ENCODE peak calls at places on chromosomes 1 and 21, in six cellular contexts. E is cardiac fibroblast, L is nephron progenitor cell, R is HFFc6, F is heart left ventricle, M is fibroblast of lung. J is an unnamed sample.

GRCh38 chr1:115725600-115725999 is 42.9 kb downstream of the CASQ2 start:
- DNase-seq in E (peak; percentile 40), L (peak; percentile 19), R (no peak), F (no peak), M (no peak), J (no peak)

GRCh38 chr1:172513480-172513879 is 19.5 kb upstream of the SUCO start:
- DNase-seq in E (no peak), L (no peak), R (peak; percentile 55), F (no peak), M (peak; percentile 40), J (no peak)

GRCh38 chr1:159140474-159140873 is 30.9 kb upstream of the CADM3 start:
- DNase-seq in E (no peak), L (no peak), R (no peak), F (no peak), M (no peak), J (no peak)

GRCh38 chr1:194442911-194443310 is 1256.5 kb upstream of the B3GALT2 start:
- DNase-seq in E (no peak), L (no peak), R (no peak), F (no peak), M (no peak), J (no peak)

GRCh38 chr1:161936786-161937185 is 86.9 kb downstream of the OLFML2B start:
- DNase-seq in E (no peak), L (no peak), R (no peak), F (no peak), M (no peak), J (no peak)

GRCh38 chr1:17669305-17669704 is 85.8 kb upstream of the ACTL8 start:
- DNase-seq in E (no peak), L (no peak), R (no peak), F (no peak), M (no peak), J (no peak)

GRCh38 chr1:220892997-220893700 is 13.9 kb downstream of the HLX start:
- DNase-seq in E (no peak), L (no peak), R (no peak), F (no peak), M (no peak), J (no peak)

GRCh38 chr1:240128361-240128760 is 36.7 kb downstream of the FMN2 start:
- DNase-seq in E (no peak), L (no peak), R (no peak), F (no peak), M (no peak), J (no peak)

GRCh38 chr1:221292652-221293051 is 413.4 kb downstream of the HLX start:
- DNase-seq in E (no peak), L (no peak), R (no peak), F (no peak), M (no peak), J (no peak)

GRCh38 chr1:207882692-207883091 is 28.2 kb downstream of the CD34 start:
- DNase-seq in E (no peak), L (no peak), R (no peak), F (no peak), M (no peak), J (no peak)

GRCh38 chr1:97986041-97987005 is 65.5 kb upstream of the DPYD start:
- DNase-seq in E (peak; percentile 6), L (no peak), R (no peak), F (no peak), M (peak; percentile 26), J (no peak)

GRCh38 chr1:95832370-95832769 is 598.4 kb downstream of the RWDD3 start:
- DNase-seq in E (no peak), L (no peak), R (no peak), F (no peak), M (no peak), J (no peak)

GRCh38 chr1:175597969-175598765 is 145.2 kb downstream of the TNR start:
- DNase-seq in E (peak; percentile 37), L (no peak), R (peak; percentile 2), F (no peak), M (no peak), J (peak; percentile 43)

GRCh38 chr1:110235181-110235838 is 25.2 kb downstream of the KCNC4 start:
- DNase-seq in E (no peak), L (no peak), R (no peak), F (no peak), M (peak; percentile 33), J (no peak)

GRCh38 chr1:176157995-176158394 is 49.1 kb downstream of the COP1 start:
- DNase-seq in E (no peak), L (no peak), R (no peak), F (no peak), M (no peak), J (no peak)

GRCh38 chr1:117093870-117094621 is 27.5 kb downstream of the TRIM45 start:
- DNase-seq in E (peak; percentile 64), L (peak; percentile 59), R (peak; percentile 94), F (no peak), M (peak; percentile 95), J (peak; percentile 17)

GRCh38 chr1:41449326-41449921 is 35.1 kb downstream of the EDN2 start:
- DNase-seq in E (no peak), L (no peak), R (no peak), F (no peak), M (no peak), J (no peak)

GRCh38 chr1:110687244-110687643 is 12.5 kb upstream of the KCNA3 start:
- DNase-seq in E (peak; percentile 4), L (no peak), R (peak; percentile 44), F (no peak), M (peak; percentile 8), J (no peak)

GRCh38 chr1:205925730-205926129 is 17.5 kb downstream of the SLC26A9 start:
- DNase-seq in E (peak; percentile 72), L (no peak), R (peak; percentile 74), F (no peak), M (peak; percentile 94), J (no peak)

GRCh38 chr1:73765551-73766233 is 432.3 kb downstream of the LRRIQ3 start:
- DNase-seq in E (no peak), L (no peak), R (no peak), F (no peak), M (no peak), J (no peak)

GRCh38 chr1:180889325-180889724 is 23.4 kb upstream of the KIAA1614 start:
- DNase-seq in E (no peak), L (no peak), R (no peak), F (no peak), M (no peak), J (no peak)

DNA sequence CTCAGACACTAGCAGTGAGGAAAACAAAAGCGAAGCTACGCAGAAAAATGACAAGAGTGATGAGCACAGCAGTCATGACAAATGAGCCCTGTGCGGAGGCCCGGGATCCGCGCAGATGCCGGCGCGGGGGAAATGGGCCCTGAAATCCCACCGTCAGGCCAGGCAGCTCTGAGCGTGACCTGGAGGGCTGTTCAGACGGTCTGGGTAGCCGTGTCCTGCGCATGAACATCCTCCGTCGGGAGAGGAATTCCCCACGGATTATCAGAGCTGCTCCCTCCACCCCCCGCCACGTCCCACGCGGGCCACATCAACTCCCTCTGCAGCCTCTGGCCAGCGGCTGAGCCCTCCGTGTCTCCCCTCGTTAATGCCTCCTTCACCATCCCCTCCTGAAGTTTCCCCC is 15.2 kb downstream of the PDE9A start:
- DNase-seq in E (no peak), L (no peak), R (no peak), F (no peak), M (no peak), J (no peak)
- TF ChIP-seq CTCF in E (no peak), L (no peak), R (no peak), F (no peak), M (no peak), J (no peak)

DNA sequence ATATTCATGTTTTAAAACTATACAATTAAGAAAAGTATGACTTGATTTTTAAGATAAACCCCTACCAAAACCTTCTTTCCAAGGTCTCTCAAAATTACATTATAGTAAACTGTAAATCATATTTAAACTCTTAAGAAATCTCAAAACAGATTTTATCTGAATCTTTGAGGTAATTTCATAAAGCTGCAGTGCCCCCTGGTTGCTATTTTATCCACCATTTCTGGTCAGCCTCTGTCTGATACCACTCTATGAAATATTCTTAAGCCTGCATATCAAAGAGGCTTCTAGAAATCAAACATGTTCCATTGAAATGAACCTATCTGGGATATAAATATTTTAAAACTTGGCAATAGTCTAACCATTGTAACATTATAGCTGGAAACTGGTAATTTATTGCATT is 317.3 kb downstream of the COL11A1 start:
- DNase-seq in E (peak; percentile 10), L (no peak), R (peak; percentile 4), F (no peak), M (peak; percentile 9), J (no peak)
- TF ChIP-seq CTCF in E (peak; percentile 21), L (no peak), R (peak; percentile 75), F (no peak), M (peak; percentile 9), J (peak; percentile 4)

DNA sequence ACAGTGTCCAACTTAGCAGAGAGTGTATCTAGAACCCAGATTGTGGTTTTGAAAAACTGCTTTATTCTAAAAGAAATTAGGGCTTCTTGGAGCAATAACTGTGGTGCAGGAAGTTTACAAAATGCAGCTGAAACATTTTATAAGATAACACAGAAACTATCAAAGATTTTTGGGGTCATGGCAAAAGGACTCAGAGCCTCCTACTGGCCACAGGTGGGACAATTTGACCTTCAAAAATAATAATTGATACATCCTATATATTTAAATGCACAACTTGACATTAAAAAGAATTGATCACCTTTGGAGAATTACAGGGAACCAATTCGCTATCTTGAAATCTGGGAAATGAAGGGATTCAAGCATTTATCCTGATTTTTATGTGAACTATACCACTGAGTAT is 235.2 kb downstream of the RPS6KC1 start:
- DNase-seq in E (no peak), L (no peak), R (no peak), F (no peak), M (no peak), J (no peak)
- TF ChIP-seq CTCF in E (peak; percentile 42), L (peak; percentile 11), R (peak; percentile 64), F (no peak), M (peak; percentile 24), J (peak; percentile 18)

DNA sequence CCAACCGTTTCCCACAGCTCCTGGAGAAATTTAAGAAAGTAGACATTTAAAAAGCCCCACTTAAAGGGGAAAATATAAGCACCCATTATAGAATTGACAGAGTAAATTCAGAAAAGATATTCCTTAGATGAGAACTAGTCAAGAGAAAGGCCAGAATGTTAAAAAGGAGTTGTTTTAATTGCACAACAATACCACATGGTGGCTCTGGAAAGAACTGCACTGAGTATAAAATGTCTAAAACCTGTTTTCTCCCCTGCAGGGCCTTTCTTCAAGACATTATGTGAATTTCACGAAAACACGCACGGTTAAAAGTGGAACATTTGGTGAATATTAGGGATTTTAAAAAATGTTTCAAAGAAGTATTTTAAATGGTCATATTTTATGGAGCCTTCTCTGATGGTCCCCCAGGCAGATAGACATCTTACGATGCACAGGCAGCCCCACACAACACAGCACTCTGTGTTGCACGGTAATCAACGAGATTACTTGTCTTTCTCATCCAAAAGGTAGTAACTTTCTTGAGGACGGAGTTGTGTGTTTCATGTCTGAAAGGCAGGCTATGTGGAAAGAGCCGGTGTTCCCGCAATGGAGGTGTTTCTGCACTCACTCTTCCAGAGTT is 101.9 kb downstream of the PRRX1 start:
- DNase-seq in E (peak; percentile 72), L (no peak), R (peak; percentile 34), F (no peak), M (peak; percentile 38), J (no peak)
- TF ChIP-seq CTCF in E (peak; percentile 58), L (peak; percentile 32), R (peak; percentile 82), F (peak; percentile 52), M (peak; percentile 70), J (peak; percentile 15)

J was measured in GM10248.